ENCODE peak calls at places on chromosomes 13 and 19, in five cellular contexts. V is ascending aorta; I is aorta; W is CD8-positive, alpha-beta memory T cell; S is endodermal cell. A is an unnamed sample.

GRCh38 chr13:51785592-51786424 is 18.2 kb downstream of the DHRS12 start:
- DNase-seq in V (no peak), I (no peak), W (no peak), S (peak), A (no peak)

GRCh38 chr13:81017525-81018152 is 676.7 kb upstream of the SPRY2 start:
- DNase-seq in V (no peak), I (no peak), W (no peak), S (no peak), A (no peak)

GRCh38 chr13:23020246-23020843 is 160.4 kb upstream of the SGCG start:
- DNase-seq in V (no peak), I (no peak), W (no peak), S (peak), A (no peak)

GRCh38 chr19:43438291-43439162 is 23.8 kb downstream of the TEX101 start:
- DNase-seq in V (no peak), I (peak), W (no peak), S (no peak), A (no peak)

GRCh38 chr13:45464141-45464686 is 525 bp upstream of the COG3 start:
- DNase-seq in V (no peak), I (no peak), W (peak), S (no peak), A (no peak)

GRCh38 chr13:94660695-94661324 is 51.5 kb downstream of the SOX21 start:
- DNase-seq in V (no peak), I (no peak), W (no peak), S (no peak), A (no peak)

GRCh38 chr13:106520205-106521004 is 15.1 kb downstream of the EFNB2 start:
- DNase-seq in V (no peak), I (no peak), W (no peak), S (no peak), A (no peak)

GRCh38 chr19:47729468-47729798 is 15.9 kb upstream of the NOP53 start:
- DNase-seq in V (peak), I (peak), W (no peak), S (peak), A (peak)

GRCh38 chr13:106619688-106620555 is 52.0 kb upstream of the ARGLU1 start:
- DNase-seq in V (no peak), I (no peak), W (no peak), S (peak), A (no peak)

GRCh38 chr19:33134571-33135041 is 2.7 kb downstream of the WDR88 start:
- DNase-seq in V (no peak), I (no peak), W (peak), S (peak), A (no peak)

GRCh38 chr13:40251343-40252032 is 415.0 kb downstream of the FOXO1 start:
- DNase-seq in V (no peak), I (no peak), W (no peak), S (no peak), A (no peak)

GRCh38 chr13:50450279-50450678 is 393.2 kb downstream of the DLEU7 start:
- DNase-seq in V (no peak), I (no peak), W (no peak), S (no peak), A (no peak)

DNA sequence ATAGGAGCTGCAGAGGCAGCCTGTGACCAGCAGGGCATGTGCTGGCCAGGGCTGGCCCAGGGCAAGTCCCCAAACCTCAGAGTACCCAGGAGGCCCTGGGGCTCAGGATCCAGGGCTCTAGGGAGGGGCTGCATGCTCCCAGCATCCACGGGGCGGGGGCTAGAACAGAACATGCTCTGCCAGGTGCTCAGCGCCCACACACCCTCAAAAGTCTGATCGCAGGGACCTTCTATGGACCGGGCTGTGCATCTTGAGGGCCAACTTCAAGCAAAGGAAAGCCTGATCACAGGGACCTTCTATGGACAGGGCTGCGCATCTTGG is 33.5 kb downstream of the ELL start:
- DNase-seq in V (no peak), I (no peak), W (no peak), S (no peak), A (no peak)
- H3K27ac ChIP-seq in V (no peak), I (no peak), W (no peak), S (no peak), A (peak)

DNA sequence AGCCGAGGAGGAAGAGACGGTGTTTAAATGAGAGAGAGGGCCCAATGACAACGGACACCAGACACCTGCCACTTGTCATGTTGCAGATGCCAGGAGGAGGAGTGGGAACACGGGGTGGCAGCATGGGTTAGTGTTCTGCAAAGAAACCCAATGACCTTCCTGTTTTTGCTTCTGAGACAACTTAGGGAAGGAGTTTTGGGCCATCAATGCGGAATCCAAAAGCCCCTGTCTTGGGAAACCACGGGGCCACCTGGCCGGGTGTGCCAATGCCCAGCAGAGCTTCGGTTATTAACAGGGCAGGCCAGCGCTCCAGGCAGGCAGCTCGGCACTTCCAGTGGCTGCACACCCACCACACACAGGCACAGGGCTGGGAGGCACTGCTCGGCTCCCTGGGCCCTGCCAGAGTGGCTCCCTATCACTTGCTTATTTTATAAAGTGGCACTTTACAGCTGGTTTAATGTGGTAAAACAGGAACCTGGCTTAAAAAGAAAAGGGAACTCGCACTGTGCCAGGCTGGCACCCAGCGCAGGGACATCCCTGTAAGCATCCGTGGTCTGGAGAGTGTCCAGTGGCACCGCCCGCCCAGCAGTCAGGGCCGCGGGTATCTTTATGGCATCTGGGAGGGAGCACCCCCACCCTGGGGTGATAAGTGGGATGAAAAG is 19.1 kb downstream of the ELL start:
- DNase-seq in V (no peak), I (peak), W (no peak), S (no peak), A (no peak)
- H3K27ac ChIP-seq in V (peak), I (no peak), W (no peak), S (no peak), A (peak)

GRCh38 chr13:29569253-29570057 is 26.0 kb downstream of the SLC7A1 start:
- DNase-seq in V (no peak), I (no peak), W (no peak), S (peak), A (peak)
- H3K27ac ChIP-seq in V (no peak), I (no peak), W (no peak), S (no peak), A (no peak)

GRCh38 chr19:5914358-5914774 is 312 bp downstream of the CAPS start:
- DNase-seq in V (no peak), I (no peak), W (no peak), S (no peak), A (no peak)

GRCh38 chr19:5908773-5909442 is 4.2 kb downstream of the VMAC start:
- DNase-seq in V (no peak), I (no peak), W (no peak), S (no peak), A (no peak)

GRCh38 chr19:5913739-5914357 is at the start of gene CAPS:
- DNase-seq in V (no peak), I (peak), W (no peak), S (no peak), A (no peak)

GRCh38 chr19:5907216-5907615 is 2.5 kb downstream of the VMAC start:
- DNase-seq in V (no peak), I (no peak), W (no peak), S (no peak), A (no peak)

DNA sequence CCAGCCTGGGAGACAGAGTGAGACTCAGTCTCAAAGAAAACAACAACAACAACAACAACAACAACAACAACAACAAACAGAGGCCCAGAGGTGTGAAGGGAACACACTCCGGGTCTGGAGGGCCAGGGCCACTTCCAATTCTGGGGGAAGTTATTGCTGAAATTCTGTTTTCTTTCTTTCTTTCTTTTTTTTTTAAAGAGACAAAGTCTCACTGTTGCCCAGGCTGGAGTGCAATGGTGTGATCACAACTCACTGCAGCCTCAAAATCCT is 3.5 kb upstream of the CAPS start:
- DNase-seq in V (no peak), I (no peak), W (no peak), S (no peak), A (no peak)
- H3K27ac ChIP-seq in V (no peak), I (no peak), W (no peak), S (peak), A (no peak)

GRCh38 chr19:7629347-7630054 is at the start of the genes PET100 and XAB2:
- DNase-seq in V (peak), I (peak), W (peak), S (peak), A (peak)

GRCh38 chr19:7633619-7634018 is at the start of gene PCP2:
- DNase-seq in V (no peak), I (no peak), W (no peak), S (no peak), A (no peak)

GRCh38 chr19:7632340-7633203 is 947 bp downstream of the PCP2 start:
- DNase-seq in V (no peak), I (no peak), W (no peak), S (no peak), A (no peak)

GRCh38 chr19:7628589-7629311 is 595 bp downstream of the XAB2 start:
- DNase-seq in V (no peak), I (no peak), W (no peak), S (no peak), A (no peak)

DNA sequence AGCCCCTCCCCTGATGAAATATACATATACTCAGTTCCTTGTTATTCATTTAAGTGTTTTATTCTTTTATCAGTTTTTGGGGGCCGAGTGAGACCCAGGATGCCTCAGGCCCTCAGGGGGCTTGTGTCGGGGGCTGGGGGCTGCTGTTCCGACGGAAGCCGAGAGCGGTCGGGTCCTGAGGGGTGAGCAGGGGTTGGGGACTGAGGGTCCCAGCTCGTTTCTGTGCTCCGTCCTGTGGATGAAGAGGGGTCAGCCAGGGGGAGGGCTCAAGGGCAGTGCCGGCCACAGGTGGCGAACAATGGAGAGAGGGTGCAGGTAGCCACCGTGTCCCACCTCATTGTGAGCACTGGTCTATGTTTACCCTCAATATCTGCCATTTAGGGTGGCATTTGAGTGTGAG is 1.9 kb downstream of the PCP2 start:
- DNase-seq in V (no peak), I (no peak), W (no peak), S (no peak), A (no peak)
- H3K27ac ChIP-seq in V (no peak), I (no peak), W (no peak), S (no peak), A (no peak)

GRCh38 chr19:40246292-40247073 is 20.0 kb upstream of the CCNP start:
- DNase-seq in V (no peak), I (no peak), W (no peak), S (no peak), A (no peak)

GRCh38 chr19:40249781-40250180 is 23.3 kb upstream of the CCNP start:
- DNase-seq in V (no peak), I (no peak), W (no peak), S (no peak), A (no peak)

GRCh38 chr19:40249201-40249600 is 22.7 kb upstream of the CCNP start:
- DNase-seq in V (no peak), I (no peak), W (no peak), S (no peak), A (no peak)

GRCh38 chr19:40247178-40247577 is 20.7 kb upstream of the CCNP start:
- DNase-seq in V (no peak), I (no peak), W (no peak), S (no peak), A (no peak)

GRCh38 chr19:40247735-40248262 is 21.3 kb upstream of the CCNP start:
- DNase-seq in V (no peak), I (no peak), W (no peak), S (no peak), A (no peak)
- H3K27ac ChIP-seq in V (no peak), I (no peak), W (no peak), S (no peak), A (peak)

DNA sequence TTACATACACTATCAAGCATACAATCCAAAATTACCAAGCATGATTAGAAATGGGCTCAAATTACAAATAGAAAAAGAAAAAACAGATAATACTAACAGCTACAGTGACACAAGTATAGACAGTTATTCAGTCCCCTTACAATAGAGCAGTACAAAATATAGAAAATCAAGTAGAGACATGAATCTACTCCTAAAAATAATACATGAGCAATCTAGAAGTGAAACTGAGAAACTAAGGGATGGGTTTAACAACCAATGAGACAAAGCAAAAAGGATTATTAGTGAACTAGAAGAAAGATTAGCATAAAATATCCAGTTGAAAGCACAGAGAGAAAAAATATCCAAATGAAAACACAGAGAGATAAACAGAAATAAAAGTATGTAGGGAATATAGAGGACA is 426.7 kb downstream of the TBC1D4 start:
- DNase-seq in V (no peak), I (no peak), W (no peak), S (no peak), A (no peak)
- H3K27ac ChIP-seq in V (no peak), I (no peak), W (no peak), S (no peak), A (no peak)

DNA sequence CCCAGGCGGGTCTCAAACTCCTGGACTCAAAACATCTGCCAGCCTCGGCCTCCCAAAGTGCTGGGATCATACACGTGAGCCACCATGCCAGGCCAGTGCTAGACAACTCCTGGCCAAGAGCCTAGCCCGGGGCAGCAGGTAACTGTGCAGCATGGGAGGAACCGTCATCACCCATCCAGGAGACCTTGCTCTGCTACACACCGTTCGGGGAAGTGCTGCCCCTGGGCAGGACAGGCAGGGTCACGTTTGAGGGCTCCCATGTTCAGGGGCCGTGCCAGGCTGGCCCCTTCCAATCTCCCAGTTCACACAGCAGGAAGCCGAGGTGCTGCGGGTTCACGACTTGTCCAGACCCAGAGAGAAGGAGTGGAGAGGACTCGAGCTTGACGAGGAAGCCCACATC is 35.1 kb downstream of the NAXD start:
- DNase-seq in V (no peak), I (no peak), W (no peak), S (peak), A (no peak)
- H3K27ac ChIP-seq in V (no peak), I (no peak), W (no peak), S (no peak), A (no peak)

GRCh38 chr19:34316741-34317241 is 48.2 kb upstream of the GPI start:
- DNase-seq in V (no peak), I (no peak), W (no peak), S (no peak), A (no peak)
- H3K27ac ChIP-seq in V (peak), I (no peak), W (peak), S (no peak), A (peak)

GRCh38 chr19:39969681-39970423 is 1.1 kb upstream of the PSMC4 start:
- DNase-seq in V (no peak), I (no peak), W (peak), S (no peak), A (no peak)

GRCh38 chr19:39970424-39970673 is 616 bp upstream of the PSMC4 start:
- DNase-seq in V (no peak), I (no peak), W (no peak), S (no peak), A (no peak)

GRCh38 chr19:39968789-39969188 is 2.2 kb upstream of the PSMC4 start:
- DNase-seq in V (no peak), I (no peak), W (no peak), S (no peak), A (no peak)

GRCh38 chr19:39970674-39971379 is at the start of gene PSMC4:
- DNase-seq in V (peak), I (peak), W (peak), S (peak), A (peak)

DNA sequence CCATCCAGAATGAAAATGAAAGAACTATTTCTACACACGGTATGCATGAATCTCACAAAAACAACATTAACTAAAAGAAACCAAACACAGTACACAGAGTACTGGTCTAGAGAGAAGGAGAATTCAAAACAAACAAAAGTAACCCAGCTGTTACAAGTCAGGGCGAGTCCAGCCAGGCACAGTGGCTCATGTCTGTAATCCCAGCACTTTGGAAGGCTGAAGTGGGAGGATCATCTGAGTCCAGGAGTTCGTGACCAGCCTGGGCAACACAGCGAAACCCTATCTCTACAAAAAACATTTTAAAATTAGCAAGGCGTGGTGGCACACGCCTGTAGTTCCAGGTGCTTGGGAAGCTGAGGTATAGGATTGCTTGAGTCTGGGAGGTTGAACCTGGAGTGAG is 1.7 kb upstream of the PSMC4 start:
- DNase-seq in V (no peak), I (no peak), W (no peak), S (no peak), A (no peak)
- H3K27ac ChIP-seq in V (no peak), I (no peak), W (no peak), S (no peak), A (no peak)

A was measured in coronary artery.